ENCODE peak calls at places on chromosomes 6 and 20, in eight cellular contexts. One of them, this sample, is unnamed.

GRCh38 chr20:57156050-57156770 is 110.2 kb downstream of the BMP7 start:
- DNase-seq in activated CD4-positive, alpha-beta T cell treated with anti-CD3 and anti-CD28 coated beads, Interleukin-2, amount 10 ng/mL, durations not matched to agents 7 days and 5 days: no peak
- DNase-seq in fibroblast of mammary gland: no peak
- DNase-seq in GM12865: no peak
- DNase-seq in stomach: no peak
- DNase-seq in GM23338: no peak
- DNase-seq in neural crest cell: no peak
- DNase-seq in BE2C: no peak
- DNase-seq in this sample: no peak

GRCh38 chr20:1324598-1325172 is 4.3 kb downstream of the SDCBP2 start:
- DNase-seq in BE2C: no peak
- DNase-seq in GM23338: no peak
- DNase-seq in fibroblast of mammary gland: peak; percentile 91
- DNase-seq in stomach: no peak
- DNase-seq in GM12865: no peak
- DNase-seq in neural crest cell: no peak
- DNase-seq in activated CD4-positive, alpha-beta T cell treated with anti-CD3 and anti-CD28 coated beads, Interleukin-2, amount 10 ng/mL, durations not matched to agents 7 days and 5 days: no peak
- DNase-seq in this sample: peak; percentile 81

GRCh38 chr20:973785-974194 is 28.3 kb downstream of the RSPO4 start:
- DNase-seq in fibroblast of mammary gland: peak; percentile 57
- DNase-seq in GM23338: peak; percentile 83
- DNase-seq in BE2C: no peak
- DNase-seq in activated CD4-positive, alpha-beta T cell treated with anti-CD3 and anti-CD28 coated beads, Interleukin-2, amount 10 ng/mL, durations not matched to agents 7 days and 5 days: peak; percentile 51
- DNase-seq in stomach: no peak
- DNase-seq in neural crest cell: no peak
- DNase-seq in GM12865: peak; percentile 63
- DNase-seq in this sample: peak; percentile 91

GRCh38 chr6:136137008-136137689 is 113.0 kb downstream of the MTFR2 start:
- DNase-seq in fibroblast of mammary gland: no peak
- DNase-seq in GM23338: no peak
- DNase-seq in activated CD4-positive, alpha-beta T cell treated with anti-CD3 and anti-CD28 coated beads, Interleukin-2, amount 10 ng/mL, durations not matched to agents 7 days and 5 days: no peak
- DNase-seq in GM12865: no peak
- DNase-seq in neural crest cell: no peak
- DNase-seq in stomach: no peak
- DNase-seq in BE2C: no peak
- DNase-seq in this sample: no peak

GRCh38 chr6:11604836-11605506 is 67.4 kb downstream of the TMEM170B start:
- DNase-seq in stomach: no peak
- DNase-seq in BE2C: no peak
- DNase-seq in fibroblast of mammary gland: no peak
- DNase-seq in GM12865: no peak
- DNase-seq in activated CD4-positive, alpha-beta T cell treated with anti-CD3 and anti-CD28 coated beads, Interleukin-2, amount 10 ng/mL, durations not matched to agents 7 days and 5 days: no peak
- DNase-seq in GM23338: no peak
- DNase-seq in neural crest cell: no peak
- DNase-seq in this sample: peak; percentile 39

GRCh38 chr20:48163521-48163920 is 378.2 kb upstream of the SULF2 start:
- DNase-seq in stomach: no peak
- DNase-seq in fibroblast of mammary gland: no peak
- DNase-seq in BE2C: no peak
- DNase-seq in GM23338: no peak
- DNase-seq in activated CD4-positive, alpha-beta T cell treated with anti-CD3 and anti-CD28 coated beads, Interleukin-2, amount 10 ng/mL, durations not matched to agents 7 days and 5 days: no peak
- DNase-seq in GM12865: no peak
- DNase-seq in neural crest cell: no peak
- DNase-seq in this sample: peak; percentile 58

GRCh38 chr6:134029495-134030455 is 22.6 kb downstream of the SLC2A12 start:
- DNase-seq in BE2C: no peak
- DNase-seq in fibroblast of mammary gland: peak; percentile 63
- DNase-seq in activated CD4-positive, alpha-beta T cell treated with anti-CD3 and anti-CD28 coated beads, Interleukin-2, amount 10 ng/mL, durations not matched to agents 7 days and 5 days: no peak
- DNase-seq in GM23338: no peak
- DNase-seq in GM12865: no peak
- DNase-seq in stomach: no peak
- DNase-seq in neural crest cell: no peak
- DNase-seq in this sample: no peak

GRCh38 chr20:44736170-44737021 is 9.3 kb upstream of the KCNK15 start:
- DNase-seq in GM12865: peak; percentile 65
- DNase-seq in GM23338: peak; percentile 95
- DNase-seq in neural crest cell: peak; percentile 40
- DNase-seq in activated CD4-positive, alpha-beta T cell treated with anti-CD3 and anti-CD28 coated beads, Interleukin-2, amount 10 ng/mL, durations not matched to agents 7 days and 5 days: peak; percentile 54
- DNase-seq in fibroblast of mammary gland: peak; percentile 94
- DNase-seq in stomach: peak; percentile 58
- DNase-seq in BE2C: peak; percentile 76
- DNase-seq in this sample: peak; percentile 86

GRCh38 chr20:15162061-15162740 is 824.8 kb upstream of the FLRT3 start:
- DNase-seq in GM23338: no peak
- DNase-seq in stomach: no peak
- DNase-seq in activated CD4-positive, alpha-beta T cell treated with anti-CD3 and anti-CD28 coated beads, Interleukin-2, amount 10 ng/mL, durations not matched to agents 7 days and 5 days: no peak
- DNase-seq in GM12865: peak; percentile 67
- DNase-seq in fibroblast of mammary gland: no peak
- DNase-seq in BE2C: no peak
- DNase-seq in neural crest cell: no peak
- DNase-seq in this sample: no peak

This sample was measured in osteoblast.